ENCODE peak calls at places on chromosomes 3 and 15, in seven cellular contexts. One of them, this sample, is unnamed.

GRCh38 chr3:113265281-113265680 is 53.9 kb downstream of the BOC start:
- DNase-seq in kidney glomerular epithelial cell: peak; percentile 25
- DNase-seq in effector memory CD8-positive, alpha-beta T cell: no peak
- DNase-seq in naive thymus-derived CD8-positive, alpha-beta T cell: no peak
- DNase-seq in hepatocyte: no peak
- DNase-seq in endothelial cell: no peak
- DNase-seq in neural crest cell: no peak
- DNase-seq in this sample: no peak

GRCh38 chr15:59657635-59658125 is 365 bp upstream of the GTF2A2 start:
- DNase-seq in endothelial cell: no peak
- DNase-seq in neural crest cell: no peak
- DNase-seq in naive thymus-derived CD8-positive, alpha-beta T cell: no peak
- DNase-seq in hepatocyte: no peak
- DNase-seq in effector memory CD8-positive, alpha-beta T cell: no peak
- DNase-seq in kidney glomerular epithelial cell: no peak
- DNase-seq in this sample: no peak

GRCh38 chr3:143249014-143249413 is 129.4 kb downstream of the CHST2 start:
- DNase-seq in hepatocyte: no peak
- DNase-seq in naive thymus-derived CD8-positive, alpha-beta T cell: no peak
- DNase-seq in effector memory CD8-positive, alpha-beta T cell: no peak
- DNase-seq in neural crest cell: no peak
- DNase-seq in kidney glomerular epithelial cell: no peak
- DNase-seq in endothelial cell: no peak
- DNase-seq in this sample: no peak

GRCh38 chr15:27650244-27650643 is 448.9 kb downstream of the OCA2 start:
- DNase-seq in neural crest cell: no peak
- DNase-seq in naive thymus-derived CD8-positive, alpha-beta T cell: no peak
- DNase-seq in kidney glomerular epithelial cell: no peak
- DNase-seq in hepatocyte: no peak
- DNase-seq in effector memory CD8-positive, alpha-beta T cell: no peak
- DNase-seq in endothelial cell: no peak
- DNase-seq in this sample: no peak

GRCh38 chr15:100863406-100864198 is 16.0 kb upstream of the ALDH1A3 start:
- DNase-seq in kidney glomerular epithelial cell: no peak
- DNase-seq in effector memory CD8-positive, alpha-beta T cell: no peak
- DNase-seq in endothelial cell: no peak
- DNase-seq in hepatocyte: no peak
- DNase-seq in naive thymus-derived CD8-positive, alpha-beta T cell: no peak
- DNase-seq in neural crest cell: no peak
- DNase-seq in this sample: no peak

GRCh38 chr3:40911928-40912327 is 287.4 kb upstream of the CTNNB1 start:
- DNase-seq in kidney glomerular epithelial cell: peak; percentile 55
- DNase-seq in hepatocyte: peak; percentile 57
- DNase-seq in neural crest cell: no peak
- DNase-seq in effector memory CD8-positive, alpha-beta T cell: no peak
- DNase-seq in endothelial cell: no peak
- DNase-seq in naive thymus-derived CD8-positive, alpha-beta T cell: no peak
- DNase-seq in this sample: no peak

GRCh38 chr15:42344763-42345162 is 14.5 kb upstream of the CAPN3 start:
- DNase-seq in endothelial cell: no peak
- DNase-seq in naive thymus-derived CD8-positive, alpha-beta T cell: no peak
- DNase-seq in neural crest cell: no peak
- DNase-seq in hepatocyte: peak; percentile 5
- DNase-seq in kidney glomerular epithelial cell: peak; percentile 6
- DNase-seq in effector memory CD8-positive, alpha-beta T cell: no peak
- DNase-seq in this sample: no peak

GRCh38 chr15:53080484-53080883 is 290.3 kb upstream of the ONECUT1 start:
- DNase-seq in neural crest cell: no peak
- DNase-seq in endothelial cell: no peak
- DNase-seq in hepatocyte: no peak
- DNase-seq in naive thymus-derived CD8-positive, alpha-beta T cell: no peak
- DNase-seq in effector memory CD8-positive, alpha-beta T cell: no peak
- DNase-seq in kidney glomerular epithelial cell: no peak
- DNase-seq in this sample: no peak

GRCh38 chr15:66921319-66921718 is 144.1 kb upstream of the SMAD3 start:
- DNase-seq in hepatocyte: no peak
- DNase-seq in endothelial cell: no peak
- DNase-seq in naive thymus-derived CD8-positive, alpha-beta T cell: no peak
- DNase-seq in kidney glomerular epithelial cell: no peak
- DNase-seq in effector memory CD8-positive, alpha-beta T cell: no peak
- DNase-seq in neural crest cell: no peak
- DNase-seq in this sample: no peak

GRCh38 chr3:126303272-126303671 is 53.9 kb downstream of the KLF15 start:
- DNase-seq in naive thymus-derived CD8-positive, alpha-beta T cell: no peak
- DNase-seq in kidney glomerular epithelial cell: no peak
- DNase-seq in neural crest cell: no peak
- DNase-seq in endothelial cell: no peak
- DNase-seq in effector memory CD8-positive, alpha-beta T cell: no peak
- DNase-seq in hepatocyte: no peak
- DNase-seq in this sample: no peak

GRCh38 chr3:11459147-11459837 is 184.4 kb downstream of the VGLL4 start:
- DNase-seq in endothelial cell: no peak
- DNase-seq in kidney glomerular epithelial cell: no peak
- DNase-seq in hepatocyte: no peak
- DNase-seq in neural crest cell: no peak
- DNase-seq in effector memory CD8-positive, alpha-beta T cell: no peak
- DNase-seq in naive thymus-derived CD8-positive, alpha-beta T cell: no peak
- DNase-seq in this sample: no peak

GRCh38 chr3:194062825-194063224 is 73.1 kb upstream of the HES1 start:
- DNase-seq in naive thymus-derived CD8-positive, alpha-beta T cell: no peak
- DNase-seq in neural crest cell: no peak
- DNase-seq in endothelial cell: no peak
- DNase-seq in kidney glomerular epithelial cell: no peak
- DNase-seq in effector memory CD8-positive, alpha-beta T cell: no peak
- DNase-seq in hepatocyte: no peak
- DNase-seq in this sample: no peak

GRCh38 chr3:156150434-156151066 is 30.2 kb downstream of the KCNAB1 start:
- DNase-seq in naive thymus-derived CD8-positive, alpha-beta T cell: peak; percentile 47
- DNase-seq in neural crest cell: peak; percentile 34
- DNase-seq in kidney glomerular epithelial cell: peak; percentile 79
- DNase-seq in hepatocyte: peak; percentile 72
- DNase-seq in endothelial cell: peak; percentile 55
- DNase-seq in effector memory CD8-positive, alpha-beta T cell: peak; percentile 44
- DNase-seq in this sample: peak; percentile 48

GRCh38 chr3:126979076-126979628 is 3.8 kb upstream of the PLXNA1 start:
- DNase-seq in naive thymus-derived CD8-positive, alpha-beta T cell: no peak
- DNase-seq in hepatocyte: no peak
- DNase-seq in endothelial cell: no peak
- DNase-seq in neural crest cell: no peak
- DNase-seq in kidney glomerular epithelial cell: no peak
- DNase-seq in effector memory CD8-positive, alpha-beta T cell: no peak
- DNase-seq in this sample: no peak

GRCh38 chr3:56988874-56989433 is 71.5 kb upstream of the SPATA12 start:
- DNase-seq in endothelial cell: peak; percentile 77
- DNase-seq in naive thymus-derived CD8-positive, alpha-beta T cell: peak; percentile 71
- DNase-seq in neural crest cell: peak; percentile 85
- DNase-seq in hepatocyte: peak; percentile 93
- DNase-seq in kidney glomerular epithelial cell: peak; percentile 86
- DNase-seq in effector memory CD8-positive, alpha-beta T cell: peak; percentile 66
- DNase-seq in this sample: peak; percentile 83

GRCh38 chr3:69079269-69080159 is 651 bp downstream of the UBA3 start:
- DNase-seq in kidney glomerular epithelial cell: peak; percentile 11
- DNase-seq in naive thymus-derived CD8-positive, alpha-beta T cell: no peak
- DNase-seq in effector memory CD8-positive, alpha-beta T cell: no peak
- DNase-seq in hepatocyte: peak; percentile 43
- DNase-seq in neural crest cell: peak; percentile 12
- DNase-seq in endothelial cell: peak; percentile 33
- DNase-seq in this sample: no peak

GRCh38 chr3:124256156-124256555 is 264.2 kb upstream of the ROPN1 start:
- DNase-seq in kidney glomerular epithelial cell: no peak
- DNase-seq in neural crest cell: no peak
- DNase-seq in effector memory CD8-positive, alpha-beta T cell: no peak
- DNase-seq in naive thymus-derived CD8-positive, alpha-beta T cell: no peak
- DNase-seq in hepatocyte: no peak
- DNase-seq in endothelial cell: no peak
- DNase-seq in this sample: no peak

GRCh38 chr3:166554006-166554405 is 716.8 kb upstream of the BCHE start:
- DNase-seq in kidney glomerular epithelial cell: no peak
- DNase-seq in naive thymus-derived CD8-positive, alpha-beta T cell: no peak
- DNase-seq in effector memory CD8-positive, alpha-beta T cell: no peak
- DNase-seq in hepatocyte: no peak
- DNase-seq in endothelial cell: no peak
- DNase-seq in neural crest cell: no peak
- DNase-seq in this sample: peak; percentile 8

GRCh38 chr3:165658027-165658426 is 179.2 kb downstream of the BCHE start:
- DNase-seq in naive thymus-derived CD8-positive, alpha-beta T cell: no peak
- DNase-seq in neural crest cell: no peak
- DNase-seq in hepatocyte: no peak
- DNase-seq in effector memory CD8-positive, alpha-beta T cell: no peak
- DNase-seq in kidney glomerular epithelial cell: no peak
- DNase-seq in endothelial cell: no peak
- DNase-seq in this sample: no peak

GRCh38 chr3:23808525-23808924 is 2.8 kb downstream of the UBE2E1 start:
- DNase-seq in endothelial cell: no peak
- DNase-seq in hepatocyte: no peak
- DNase-seq in neural crest cell: no peak
- DNase-seq in effector memory CD8-positive, alpha-beta T cell: no peak
- DNase-seq in naive thymus-derived CD8-positive, alpha-beta T cell: no peak
- DNase-seq in kidney glomerular epithelial cell: no peak
- DNase-seq in this sample: no peak

GRCh38 chr3:196684548-196685407 is 27.3 kb downstream of the CEP19 start:
- DNase-seq in naive thymus-derived CD8-positive, alpha-beta T cell: peak; percentile 72
- DNase-seq in effector memory CD8-positive, alpha-beta T cell: peak; percentile 75
- DNase-seq in endothelial cell: peak; percentile 64
- DNase-seq in kidney glomerular epithelial cell: peak; percentile 62
- DNase-seq in neural crest cell: peak; percentile 74
- DNase-seq in hepatocyte: peak; percentile 75
- DNase-seq in this sample: peak; percentile 40

GRCh38 chr3:43071313-43071893 is 34.5 kb downstream of the POMGNT2 start:
- DNase-seq in kidney glomerular epithelial cell: no peak
- DNase-seq in endothelial cell: no peak
- DNase-seq in naive thymus-derived CD8-positive, alpha-beta T cell: peak; percentile 44
- DNase-seq in hepatocyte: no peak
- DNase-seq in effector memory CD8-positive, alpha-beta T cell: peak; percentile 23
- DNase-seq in neural crest cell: no peak
- DNase-seq in this sample: no peak

GRCh38 chr3:41265823-41266273 is 66.5 kb downstream of the CTNNB1 start:
- DNase-seq in neural crest cell: no peak
- DNase-seq in endothelial cell: no peak
- DNase-seq in naive thymus-derived CD8-positive, alpha-beta T cell: no peak
- DNase-seq in kidney glomerular epithelial cell: peak; percentile 66
- DNase-seq in hepatocyte: no peak
- DNase-seq in effector memory CD8-positive, alpha-beta T cell: no peak
- DNase-seq in this sample: no peak

GRCh38 chr3:132318451-132318850 is 1.2 kb downstream of the ACP3 start:
- DNase-seq in kidney glomerular epithelial cell: no peak
- DNase-seq in hepatocyte: no peak
- DNase-seq in neural crest cell: no peak
- DNase-seq in naive thymus-derived CD8-positive, alpha-beta T cell: no peak
- DNase-seq in endothelial cell: no peak
- DNase-seq in effector memory CD8-positive, alpha-beta T cell: no peak
- DNase-seq in this sample: no peak

GRCh38 chr3:86950717-86951116 is 40.2 kb downstream of the VGLL3 start:
- DNase-seq in kidney glomerular epithelial cell: no peak
- DNase-seq in naive thymus-derived CD8-positive, alpha-beta T cell: no peak
- DNase-seq in neural crest cell: no peak
- DNase-seq in hepatocyte: no peak
- DNase-seq in effector memory CD8-positive, alpha-beta T cell: no peak
- DNase-seq in endothelial cell: no peak
- DNase-seq in this sample: no peak

GRCh38 chr3:49855662-49856061 is 702 bp downstream of the TRAIP start:
- DNase-seq in endothelial cell: no peak
- DNase-seq in effector memory CD8-positive, alpha-beta T cell: no peak
- DNase-seq in hepatocyte: no peak
- DNase-seq in neural crest cell: no peak
- DNase-seq in naive thymus-derived CD8-positive, alpha-beta T cell: no peak
- DNase-seq in kidney glomerular epithelial cell: no peak
- DNase-seq in this sample: no peak

GRCh38 chr3:188539631-188540194 is 385.8 kb downstream of the LPP start:
- DNase-seq in neural crest cell: no peak
- DNase-seq in kidney glomerular epithelial cell: no peak
- DNase-seq in naive thymus-derived CD8-positive, alpha-beta T cell: no peak
- DNase-seq in endothelial cell: no peak
- DNase-seq in hepatocyte: no peak
- DNase-seq in effector memory CD8-positive, alpha-beta T cell: no peak
- DNase-seq in this sample: no peak

GRCh38 chr3:111595239-111595638 is at the start of gene ZBED2:
- DNase-seq in kidney glomerular epithelial cell: peak; percentile 64
- DNase-seq in hepatocyte: no peak
- DNase-seq in naive thymus-derived CD8-positive, alpha-beta T cell: no peak
- DNase-seq in neural crest cell: no peak
- DNase-seq in endothelial cell: no peak
- DNase-seq in effector memory CD8-positive, alpha-beta T cell: no peak
- DNase-seq in this sample: no peak

GRCh38 chr3:150149651-150150051 is 179.0 kb upstream of the PFN2 start:
- DNase-seq in hepatocyte: peak; percentile 14
- DNase-seq in naive thymus-derived CD8-positive, alpha-beta T cell: no peak
- DNase-seq in kidney glomerular epithelial cell: peak; percentile 79
- DNase-seq in neural crest cell: no peak
- DNase-seq in endothelial cell: no peak
- DNase-seq in effector memory CD8-positive, alpha-beta T cell: no peak
- DNase-seq in this sample: peak; percentile 66

GRCh38 chr3:22939349-22939748 is 263.8 kb upstream of the UBE2E2 start:
- DNase-seq in hepatocyte: peak; percentile 28
- DNase-seq in endothelial cell: no peak
- DNase-seq in kidney glomerular epithelial cell: no peak
- DNase-seq in neural crest cell: no peak
- DNase-seq in naive thymus-derived CD8-positive, alpha-beta T cell: no peak
- DNase-seq in effector memory CD8-positive, alpha-beta T cell: no peak
- DNase-seq in this sample: no peak

GRCh38 chr3:155102329-155102728 is 22.2 kb downstream of the MME start:
- DNase-seq in neural crest cell: no peak
- DNase-seq in kidney glomerular epithelial cell: no peak
- DNase-seq in effector memory CD8-positive, alpha-beta T cell: no peak
- DNase-seq in naive thymus-derived CD8-positive, alpha-beta T cell: no peak
- DNase-seq in endothelial cell: no peak
- DNase-seq in hepatocyte: no peak
- DNase-seq in this sample: no peak

GRCh38 chr15:60087561-60087960 is 83.5 kb downstream of the FOXB1 start:
- DNase-seq in naive thymus-derived CD8-positive, alpha-beta T cell: no peak
- DNase-seq in effector memory CD8-positive, alpha-beta T cell: no peak
- DNase-seq in hepatocyte: no peak
- DNase-seq in neural crest cell: no peak
- DNase-seq in endothelial cell: no peak
- DNase-seq in kidney glomerular epithelial cell: no peak
- DNase-seq in this sample: no peak

GRCh38 chr3:168881804-168882203 is 781.7 kb downstream of the MECOM start:
- DNase-seq in neural crest cell: no peak
- DNase-seq in effector memory CD8-positive, alpha-beta T cell: no peak
- DNase-seq in naive thymus-derived CD8-positive, alpha-beta T cell: no peak
- DNase-seq in kidney glomerular epithelial cell: no peak
- DNase-seq in endothelial cell: no peak
- DNase-seq in hepatocyte: no peak
- DNase-seq in this sample: no peak

GRCh38 chr15:95495033-95495541 is 835.4 kb upstream of the NR2F2 start:
- DNase-seq in effector memory CD8-positive, alpha-beta T cell: no peak
- DNase-seq in kidney glomerular epithelial cell: no peak
- DNase-seq in naive thymus-derived CD8-positive, alpha-beta T cell: no peak
- DNase-seq in endothelial cell: no peak
- DNase-seq in neural crest cell: no peak
- DNase-seq in hepatocyte: peak; percentile 44
- DNase-seq in this sample: peak; percentile 5